ENCODE peak calls at places on chromosomes 6 and 20, in seven cellular contexts. J is HFFc6; E is stimulated activated CD8-positive, alpha-beta memory T cell treated with anti-CD3 and anti-CD28 coated beads, Interleukin-12 subunit alpha, Interleukin-12 subunit beta, amount 100 ng/mL, for 1 hour; N is NCI-H1105 treated with DMSO at 0.1 percent for 48 hours; Z is NCI-H1436; F is T-helper 2 cell; K is M059J. I is an unnamed sample.

GRCh38 chr20:11260611-11261010 is 586.8 kb upstream of the JAG1 start:
- DNase-seq in J (no peak), E (no peak), N (no peak), Z (no peak), F (no peak), K (peak; percentile 30), I (no peak)

GRCh38 chr6:13676551-13677156 is 35.0 kb downstream of the RANBP9 start:
- DNase-seq in J (no peak), E (no peak), N (no peak), Z (no peak), F (no peak), K (no peak), I (no peak)

GRCh38 chr20:49981218-49982071 is 1.3 kb upstream of the SNAI1 start:
- DNase-seq in J (no peak), E (no peak), N (no peak), Z (no peak), F (no peak), K (no peak), I (no peak)

GRCh38 chr20:63977392-63978276 is 1.8 kb downstream of the SAMD10 start:
- DNase-seq in J (peak; percentile 43), E (peak; percentile 39), N (no peak), Z (no peak), F (peak; percentile 81), K (peak; percentile 89), I (peak; percentile 87)

GRCh38 chr6:128327890-128328289 is 192.5 kb downstream of the PTPRK start:
- DNase-seq in J (peak; percentile 25), E (no peak), N (no peak), Z (no peak), F (peak; percentile 65), K (peak; percentile 12), I (peak; percentile 40)

GRCh38 chr6:156757849-156758248 is 19.3 kb upstream of the ARID1B start:
- DNase-seq in J (no peak), E (no peak), N (no peak), Z (no peak), F (no peak), K (no peak), I (no peak)

GRCh38 chr6:36098920-36099647 is 31.2 kb upstream of the MAPK13 start:
- DNase-seq in J (no peak), E (no peak), N (no peak), Z (no peak), F (peak; percentile 75), K (no peak), I (no peak)

GRCh38 chr6:148426317-148426977 is 83.8 kb downstream of the SASH1 start:
- DNase-seq in J (no peak), E (no peak), N (no peak), Z (no peak), F (no peak), K (no peak), I (no peak)

GRCh38 chr6:105487040-105487787 is 84.3 kb upstream of the PREP start:
- DNase-seq in J (no peak), E (no peak), N (no peak), Z (no peak), F (peak; percentile 40), K (no peak), I (no peak)

GRCh38 chr6:47440722-47441121 is 36.9 kb upstream of the CD2AP start:
- DNase-seq in J (no peak), E (no peak), N (peak; percentile 62), Z (no peak), F (no peak), K (peak; percentile 13), I (no peak)

GRCh38 chr20:40978761-40979160 is 49.9 kb upstream of the TOP1 start:
- DNase-seq in J (no peak), E (no peak), N (no peak), Z (no peak), F (no peak), K (no peak), I (no peak)

GRCh38 chr20:36061754-36062153 is 92.8 kb upstream of the EPB41L1 start:
- DNase-seq in J (no peak), E (no peak), N (no peak), Z (no peak), F (no peak), K (no peak), I (no peak)

GRCh38 chr20:56995635-56996075 is 270.8 kb downstream of the BMP7 start:
- DNase-seq in J (no peak), E (no peak), N (peak; percentile 18), Z (no peak), F (no peak), K (no peak), I (no peak)

GRCh38 chr6:35543459-35544193 is 30.9 kb upstream of the TULP1 start:
- DNase-seq in J (no peak), E (no peak), N (no peak), Z (no peak), F (no peak), K (no peak), I (no peak)

GRCh38 chr6:141925001-141925400 is 207.7 kb upstream of the GJE1 start:
- DNase-seq in J (no peak), E (no peak), N (no peak), Z (no peak), F (no peak), K (peak; percentile 18), I (peak; percentile 65)

GRCh38 chr20:38143646-38144554 is 21.2 kb downstream of the TGM2 start:
- DNase-seq in J (peak; percentile 91), E (no peak), N (no peak), Z (no peak), F (no peak), K (peak; percentile 99), I (peak; percentile 94)

GRCh38 chr20:47698142-47698541 is 87.1 kb downstream of the SULF2 start:
- DNase-seq in J (no peak), E (no peak), N (no peak), Z (no peak), F (no peak), K (no peak), I (no peak)

GRCh38 chr20:21513181-21513663 is 642 bp downstream of the NKX2-2 start:
- DNase-seq in J (no peak), E (no peak), N (no peak), Z (no peak), F (peak; percentile 38), K (peak; percentile 43), I (no peak)

GRCh38 chr6:20877008-20877937 is 343.0 kb downstream of the CDKAL1 start:
- DNase-seq in J (peak; percentile 94), E (no peak), N (no peak), Z (no peak), F (peak; percentile 61), K (peak; percentile 99), I (peak; percentile 94)

GRCh38 chr6:37741757-37742400 is 44.2 kb upstream of the MDGA1 start:
- DNase-seq in J (no peak), E (no peak), N (peak; percentile 56), Z (peak; percentile 40), F (no peak), K (peak; percentile 55), I (peak; percentile 16)

GRCh38 chr6:145339089-145339488 is 396.2 kb downstream of the EPM2A start:
- DNase-seq in J (no peak), E (no peak), N (peak; percentile 69), Z (no peak), F (no peak), K (no peak), I (no peak)